ENCODE peak calls at places on chromosomes 1 and 21, in eight cellular contexts. X, P, J, I, E, N, D and Q are unnamed samples.

GRCh38 chr1:1141244-1141910 is 25.5 kb upstream of the C1orf159 start:
- DNase-seq in X (no peak), P (no peak), J (no peak), I (no peak), E (no peak), N (no peak), D (no peak), Q (no peak)

GRCh38 chr1:103273106-103273505 is 164.8 kb upstream of the COL11A1 start:
- DNase-seq in X (no peak), P (no peak), J (no peak), I (no peak), E (no peak), N (no peak), D (no peak), Q (no peak)

GRCh38 chr1:91273875-91274274 is 130.8 kb downstream of the HFM1 start:
- DNase-seq in X (no peak), P (no peak), J (no peak), I (no peak), E (no peak), N (no peak), D (no peak), Q (no peak)

GRCh38 chr1:13432251-13432650 is 22.0 kb downstream of the PRAMEF20 start:
- DNase-seq in X (no peak), P (no peak), J (no peak), I (no peak), E (no peak), N (no peak), D (no peak), Q (no peak)

GRCh38 chr1:33256701-33257387 is 552 bp downstream of the ZNF362 start:
- DNase-seq in X (peak), P (no peak), J (peak), I (peak), E (peak), N (peak), D (peak), Q (peak)

GRCh38 chr1:47887060-47887851 is 109.9 kb downstream of the TRABD2B start:
- DNase-seq in X (no peak), P (no peak), J (no peak), I (no peak), E (no peak), N (no peak), D (no peak), Q (no peak)

GRCh38 chr1:183905497-183905896 is 100.6 kb downstream of the RGL1 start:
- DNase-seq in X (no peak), P (no peak), J (no peak), I (no peak), E (no peak), N (no peak), D (no peak), Q (no peak)

GRCh38 chr1:84141177-84142003 is 2.7 kb upstream of the PRKACB start:
- DNase-seq in X (no peak), P (no peak), J (peak), I (no peak), E (no peak), N (no peak), D (no peak), Q (no peak)

GRCh38 chr1:53139911-53140310 is 2.5 kb downstream of the SLC1A7 start:
- DNase-seq in X (no peak), P (no peak), J (no peak), I (no peak), E (no peak), N (no peak), D (no peak), Q (no peak)

GRCh38 chr1:39574646-39575045 is 1.9 kb downstream of the PABPC4 start:
- DNase-seq in X (peak), P (no peak), J (peak), I (no peak), E (peak), N (no peak), D (no peak), Q (no peak)

GRCh38 chr1:160748182-160748876 is 9.3 kb downstream of the SLAMF7 start:
- DNase-seq in X (no peak), P (no peak), J (peak), I (peak), E (no peak), N (no peak), D (no peak), Q (no peak)

GRCh38 chr1:8889925-8890785 is 11.7 kb upstream of the ENO1 start:
- DNase-seq in X (no peak), P (peak), J (no peak), I (no peak), E (no peak), N (no peak), D (peak), Q (peak)

GRCh38 chr1:6523566-6523965 is 30.7 kb downstream of the NOL9 start:
- DNase-seq in X (peak), P (no peak), J (peak), I (peak), E (peak), N (no peak), D (no peak), Q (peak)

GRCh38 chr1:2412773-2413494 is 570 bp upstream of the PEX10 start:
- DNase-seq in X (no peak), P (no peak), J (peak), I (peak), E (peak), N (no peak), D (peak), Q (peak)

GRCh38 chr1:10598088-10598712 is 123.5 kb downstream of the PEX14 start:
- DNase-seq in X (no peak), P (no peak), J (peak), I (no peak), E (no peak), N (no peak), D (no peak), Q (no peak)

GRCh38 chr1:7743346-7743745 is 27.8 kb upstream of the VAMP3 start:
- DNase-seq in X (no peak), P (no peak), J (no peak), I (no peak), E (peak), N (no peak), D (no peak), Q (no peak)

GRCh38 chr1:23657659-23658275 is 33.8 kb upstream of the RPL11 start:
- DNase-seq in X (peak), P (no peak), J (peak), I (peak), E (peak), N (peak), D (no peak), Q (peak)

GRCh38 chr1:10824821-10825540 is 28.5 kb upstream of the CASZ1 start:
- DNase-seq in X (no peak), P (peak), J (no peak), I (no peak), E (no peak), N (no peak), D (peak), Q (no peak)

GRCh38 chr1:92486251-92487077 is at the start of gene GFI1:
- DNase-seq in X (peak), P (no peak), J (peak), I (peak), E (peak), N (peak), D (no peak), Q (peak)

GRCh38 chr1:30857964-30858363 is 50.6 kb downstream of the SDC3 start:
- DNase-seq in X (no peak), P (no peak), J (no peak), I (no peak), E (no peak), N (no peak), D (no peak), Q (no peak)

GRCh38 chr1:201359031-201359872 is 18.2 kb downstream of the TNNT2 start:
- DNase-seq in X (peak), P (no peak), J (no peak), I (no peak), E (no peak), N (no peak), D (no peak), Q (no peak)

GRCh38 chr1:79899914-79900313 is 893.4 kb upstream of the ADGRL4 start:
- DNase-seq in X (no peak), P (peak), J (no peak), I (no peak), E (no peak), N (no peak), D (no peak), Q (no peak)

GRCh38 chr1:106526650-106527049 is 529.8 kb upstream of the PRMT6 start:
- DNase-seq in X (no peak), P (peak), J (no peak), I (no peak), E (no peak), N (no peak), D (no peak), Q (no peak)

GRCh38 chr1:151838491-151839412 is 868 bp downstream of the C2CD4D start:
- DNase-seq in X (peak), P (no peak), J (no peak), I (peak), E (peak), N (no peak), D (no peak), Q (no peak)

GRCh38 chr1:28601696-28602095 is 9.6 kb downstream of the RAB42 start:
- DNase-seq in X (no peak), P (peak), J (no peak), I (peak), E (peak), N (no peak), D (no peak), Q (no peak)

GRCh38 chr1:24745711-24746582 is 700 bp downstream of the CLIC4 start:
- DNase-seq in X (peak), P (no peak), J (peak), I (peak), E (peak), N (no peak), D (peak), Q (peak)

GRCh38 chr1:156073740-156074139 is 8.5 kb downstream of the MEX3A start:
- DNase-seq in X (peak), P (no peak), J (no peak), I (no peak), E (no peak), N (no peak), D (no peak), Q (no peak)

GRCh38 chr1:170707959-170708666 is 44.2 kb downstream of the PRRX1 start:
- DNase-seq in X (no peak), P (peak), J (peak), I (no peak), E (no peak), N (no peak), D (peak), Q (no peak)

GRCh38 chr1:9207086-9207485 is 27.5 kb upstream of the H6PD start:
- DNase-seq in X (no peak), P (peak), J (no peak), I (peak), E (no peak), N (no peak), D (no peak), Q (no peak)

GRCh38 chr21:30979054-30979453 is 59.2 kb downstream of the KRTAP19-8 start:
- DNase-seq in X (no peak), P (no peak), J (no peak), I (peak), E (no peak), N (no peak), D (no peak), Q (no peak)

GRCh38 chr1:17059391-17060128 is 5.7 kb upstream of the SDHB start:
- DNase-seq in X (peak), P (peak), J (peak), I (peak), E (peak), N (peak), D (no peak), Q (peak)
- TF ChIP-seq CTCF in X (peak), P (peak), J (peak), I (peak), E (peak), N (no peak), D (peak), Q (peak)

DNA sequence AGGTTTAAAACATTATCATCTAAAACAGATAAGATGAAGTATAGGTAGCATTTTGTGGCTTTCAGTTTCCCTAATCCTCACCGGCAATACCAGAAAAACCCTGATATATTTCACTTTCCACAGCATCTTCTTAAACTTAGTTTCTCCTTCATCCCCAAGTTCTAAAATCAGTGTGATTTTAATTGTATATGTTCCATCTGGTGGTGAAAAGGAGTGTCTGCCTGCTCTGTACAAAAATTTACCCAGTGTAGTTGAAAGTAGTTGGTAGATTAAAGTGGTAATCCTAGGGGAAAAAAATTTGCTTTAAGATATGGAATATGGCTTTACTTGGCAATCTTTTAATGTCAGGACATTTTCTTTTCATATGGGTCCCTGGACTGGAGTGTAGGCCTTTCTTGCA is 74.3 kb downstream of the CEP350 start:
- DNase-seq in X (no peak), P (no peak), J (no peak), I (no peak), E (no peak), N (no peak), D (no peak), Q (no peak)
- TF ChIP-seq CTCF in X (peak), P (no peak), J (no peak), I (no peak), E (peak), N (no peak), D (peak), Q (peak)

DNA sequence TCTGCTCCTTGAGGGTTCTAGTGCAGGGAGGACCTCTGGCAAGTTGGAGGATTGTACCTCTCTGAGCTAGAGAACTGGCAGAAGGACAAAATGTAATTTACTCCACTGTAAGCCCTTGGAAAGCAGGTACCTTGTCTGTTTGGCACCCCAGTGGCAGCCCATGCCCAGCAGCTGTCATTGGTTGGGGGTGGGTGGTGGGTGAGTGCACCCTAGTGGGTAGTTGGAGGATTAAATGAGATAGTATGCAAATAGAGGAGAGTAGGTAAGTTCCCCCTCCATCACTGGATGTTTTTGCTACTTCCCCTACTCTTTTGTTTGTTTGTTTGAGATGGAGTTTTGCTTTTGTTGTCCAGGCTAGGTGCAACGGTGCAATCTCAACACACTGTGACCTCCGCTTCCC is 69.8 kb downstream of the RYR2 start:
- DNase-seq in X (no peak), P (no peak), J (no peak), I (no peak), E (no peak), N (no peak), D (no peak), Q (no peak)
- TF ChIP-seq CTCF in X (no peak), P (no peak), J (no peak), I (no peak), E (no peak), N (no peak), D (no peak), Q (no peak)

DNA sequence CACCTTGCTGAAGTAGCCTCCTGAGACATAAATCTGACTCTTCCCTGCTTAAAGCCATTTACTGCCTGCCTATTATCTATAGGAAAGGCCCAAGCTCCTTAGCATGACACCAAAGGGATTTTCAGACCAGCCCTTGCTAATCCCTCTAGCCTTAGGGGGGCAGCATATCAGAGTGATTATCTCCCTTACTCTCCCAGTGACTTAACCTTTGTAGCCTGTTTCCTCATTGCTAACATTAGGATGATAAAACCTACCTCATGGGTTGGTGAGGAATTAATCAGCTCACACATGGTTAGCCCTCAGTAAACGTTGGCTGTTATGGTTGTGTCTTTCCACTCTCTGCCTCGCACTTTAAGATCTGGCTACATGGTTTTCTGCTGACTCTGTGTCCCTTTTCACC is 70.1 kb downstream of the ROR1 start:
- DNase-seq in X (no peak), P (no peak), J (peak), I (no peak), E (no peak), N (no peak), D (no peak), Q (no peak)
- TF ChIP-seq CTCF in X (no peak), P (no peak), J (no peak), I (no peak), E (no peak), N (no peak), D (no peak), Q (no peak)

GRCh38 chr1:211009944-211010343 is 124.0 kb downstream of the KCNH1 start:
- DNase-seq in X (no peak), P (no peak), J (no peak), I (no peak), E (no peak), N (no peak), D (no peak), Q (no peak)
- TF ChIP-seq CTCF in X (no peak), P (no peak), J (no peak), I (no peak), E (no peak), N (no peak), D (no peak), Q (no peak)

GRCh38 chr1:202692959-202693555 is 17.2 kb downstream of the SYT2 start:
- DNase-seq in X (peak), P (no peak), J (peak), I (peak), E (peak), N (peak), D (peak), Q (no peak)
- TF ChIP-seq CTCF in X (peak), P (peak), J (peak), I (peak), E (peak), N (no peak), D (peak), Q (peak)

GRCh38 chr1:229691362-229691761 is 65.3 kb downstream of the URB2 start:
- DNase-seq in X (no peak), P (no peak), J (no peak), I (no peak), E (no peak), N (no peak), D (no peak), Q (no peak)

GRCh38 chr1:229689273-229689672 is 63.2 kb downstream of the URB2 start:
- DNase-seq in X (no peak), P (no peak), J (no peak), I (no peak), E (no peak), N (peak), D (no peak), Q (no peak)

GRCh38 chr1:229693124-229693523 is 67.1 kb downstream of the URB2 start:
- DNase-seq in X (no peak), P (no peak), J (peak), I (peak), E (no peak), N (no peak), D (no peak), Q (no peak)

GRCh38 chr1:229690662-229691061 is 64.6 kb downstream of the URB2 start:
- DNase-seq in X (no peak), P (no peak), J (no peak), I (no peak), E (no peak), N (no peak), D (no peak), Q (no peak)

DNA sequence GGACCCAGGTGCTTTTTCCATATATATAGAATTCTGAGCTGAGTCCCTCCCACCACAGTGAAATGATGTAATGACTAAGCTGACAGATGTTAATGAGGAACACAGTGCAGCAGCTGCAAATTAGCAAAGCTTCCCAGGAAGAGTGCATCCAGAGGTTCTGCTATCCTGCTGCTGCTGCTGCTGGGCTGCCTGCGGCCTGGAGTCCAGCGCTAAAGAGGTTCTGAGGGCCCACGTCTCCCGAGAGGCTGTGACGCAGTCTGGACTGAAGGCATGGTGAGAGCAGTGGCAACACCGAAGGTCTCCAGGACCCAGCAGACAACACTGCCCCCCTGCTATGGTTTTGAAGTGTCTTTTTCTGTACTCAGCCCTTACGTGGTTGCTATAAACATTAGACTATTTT is 63.9 kb downstream of the URB2 start:
- DNase-seq in X (no peak), P (no peak), J (no peak), I (no peak), E (no peak), N (no peak), D (no peak), Q (no peak)
- TF ChIP-seq CTCF in X (no peak), P (no peak), J (no peak), I (no peak), E (no peak), N (no peak), D (no peak), Q (no peak)

GRCh38 chr1:86970938-86971337 is 56.5 kb downstream of the HS2ST1 start:
- DNase-seq in X (no peak), P (no peak), J (no peak), I (no peak), E (no peak), N (no peak), D (no peak), Q (no peak)

GRCh38 chr1:86976664-86977063 is 62.2 kb downstream of the HS2ST1 start:
- DNase-seq in X (no peak), P (no peak), J (no peak), I (no peak), E (no peak), N (no peak), D (no peak), Q (no peak)

GRCh38 chr1:86972262-86972661 is 57.8 kb downstream of the HS2ST1 start:
- DNase-seq in X (no peak), P (no peak), J (no peak), I (no peak), E (no peak), N (no peak), D (no peak), Q (no peak)

GRCh38 chr1:86971778-86972177 is 57.3 kb downstream of the HS2ST1 start:
- DNase-seq in X (no peak), P (no peak), J (no peak), I (no peak), E (no peak), N (no peak), D (no peak), Q (no peak)

DNA sequence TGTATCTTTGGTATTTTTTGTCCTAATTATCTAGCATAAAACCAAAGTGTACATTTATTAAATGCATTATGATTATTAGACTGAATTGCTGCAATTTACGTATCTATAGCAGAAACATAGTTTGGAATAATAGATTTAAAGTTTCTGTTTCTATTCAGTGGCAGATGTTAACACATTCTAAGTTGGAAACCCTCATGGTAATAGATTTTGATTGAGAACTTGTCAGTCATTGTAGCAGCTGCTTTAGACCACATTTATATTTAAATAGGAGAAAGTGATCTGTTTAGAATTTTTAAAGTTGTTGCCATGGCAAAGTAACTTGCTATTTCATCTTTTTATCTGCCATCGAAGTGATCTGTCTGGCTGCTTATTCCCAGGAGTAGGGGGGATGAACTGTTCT is 61.6 kb downstream of the HS2ST1 start:
- DNase-seq in X (no peak), P (no peak), J (no peak), I (no peak), E (no peak), N (no peak), D (no peak), Q (no peak)
- TF ChIP-seq CTCF in X (no peak), P (no peak), J (no peak), I (no peak), E (no peak), N (no peak), D (no peak), Q (no peak)

GRCh38 chr1:237220243-237220642 is 178.3 kb downstream of the RYR2 start:
- DNase-seq in X (no peak), P (no peak), J (no peak), I (no peak), E (no peak), N (no peak), D (no peak), Q (peak)
- TF ChIP-seq CTCF in X (no peak), P (no peak), J (no peak), I (no peak), E (no peak), N (no peak), D (no peak), Q (no peak)

GRCh38 chr1:230797376-230798186 is 50.4 kb downstream of the CAPN9 start:
- DNase-seq in X (peak), P (peak), J (peak), I (peak), E (peak), N (no peak), D (peak), Q (peak)
- TF ChIP-seq CTCF in X (peak), P (peak), J (peak), I (peak), E (peak), N (no peak), D (peak), Q (peak)